ENCODE peak calls at places on chromosome 2, in four cellular contexts. One of them, this sample, is unnamed.

GRCh38 chr2:71548589-71549485 is 95.5 kb downstream of the DYSF start:
- DNase-seq in AG09319: peak
- DNase-seq in foreskin fibroblast: peak
- DNase-seq in WTC11: peak
- DNase-seq in this sample: peak

GRCh38 chr2:137023205-137023604 is 257.9 kb downstream of the THSD7B start:
- DNase-seq in WTC11: no peak
- DNase-seq in AG09319: no peak
- DNase-seq in foreskin fibroblast: no peak
- DNase-seq in this sample: no peak

GRCh38 chr2:36655456-36655855 is 41.1 kb upstream of the VIT start:
- DNase-seq in foreskin fibroblast: peak
- DNase-seq in AG09319: peak
- DNase-seq in WTC11: no peak
- DNase-seq in this sample: no peak

GRCh38 chr2:180416553-180417113 is 409.5 kb upstream of the CWC22 start:
- DNase-seq in foreskin fibroblast: no peak
- DNase-seq in AG09319: no peak
- DNase-seq in WTC11: no peak
- DNase-seq in this sample: no peak

GRCh38 chr2:9847140-9847539 is 3.9 kb downstream of the TAF1B start:
- DNase-seq in foreskin fibroblast: peak
- DNase-seq in AG09319: no peak
- DNase-seq in WTC11: no peak
- DNase-seq in this sample: no peak

GRCh38 chr2:85413592-85414421 is 3.6 kb upstream of the CAPG start:
- DNase-seq in AG09319: no peak
- DNase-seq in foreskin fibroblast: peak
- DNase-seq in WTC11: peak
- DNase-seq in this sample: peak

GRCh38 chr2:231671617-231672350 is 36.5 kb upstream of the PTMA start:
- DNase-seq in AG09319: no peak
- DNase-seq in foreskin fibroblast: no peak
- DNase-seq in WTC11: no peak
- DNase-seq in this sample: no peak

GRCh38 chr2:126368778-126369177 is 287.2 kb upstream of the GYPC start:
- DNase-seq in foreskin fibroblast: no peak
- DNase-seq in WTC11: no peak
- DNase-seq in AG09319: no peak
- DNase-seq in this sample: no peak

GRCh38 chr2:42100696-42101585 is 53.1 kb downstream of the PKDCC start:
- DNase-seq in AG09319: no peak
- DNase-seq in WTC11: peak
- DNase-seq in foreskin fibroblast: no peak
- DNase-seq in this sample: peak

GRCh38 chr2:46066116-46066515 is 231.1 kb upstream of the EPAS1 start:
- DNase-seq in foreskin fibroblast: no peak
- DNase-seq in WTC11: no peak
- DNase-seq in AG09319: no peak
- DNase-seq in this sample: no peak

DNA sequence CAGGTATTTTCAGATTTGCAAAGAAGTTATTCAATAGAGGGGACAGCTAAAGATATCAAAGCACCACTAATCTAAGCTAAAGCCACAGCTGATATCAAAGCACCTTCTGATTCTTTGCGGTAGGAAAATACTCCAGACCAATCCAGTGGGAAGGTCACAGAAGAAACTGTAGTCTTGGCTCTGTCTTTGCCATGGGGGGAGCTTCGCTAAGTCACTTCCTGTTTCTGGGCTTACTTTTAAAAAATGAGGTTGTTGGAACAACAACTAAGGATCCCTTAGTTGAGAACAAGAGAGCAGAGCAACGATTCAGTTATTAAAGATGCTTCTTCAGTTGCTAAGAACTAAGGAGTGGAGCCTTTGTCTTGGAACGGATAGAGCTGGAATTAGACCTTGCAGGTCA is 12.2 kb downstream of the LPIN1 start:
- DNase-seq in WTC11: no peak
- DNase-seq in foreskin fibroblast: no peak
- DNase-seq in AG09319: no peak
- DNase-seq in this sample: no peak
- TF ChIP-seq CTCF in WTC11: no peak
- TF ChIP-seq CTCF in foreskin fibroblast: no peak
- TF ChIP-seq CTCF in AG09319: no peak
- TF ChIP-seq CTCF in this sample: no peak

GRCh38 chr2:204662956-204663355 is 117.7 kb downstream of the PARD3B start:
- DNase-seq in foreskin fibroblast: no peak
- DNase-seq in WTC11: no peak
- DNase-seq in AG09319: no peak
- DNase-seq in this sample: no peak

GRCh38 chr2:204665771-204666170 is 120.5 kb downstream of the PARD3B start:
- DNase-seq in WTC11: no peak
- DNase-seq in foreskin fibroblast: no peak
- DNase-seq in AG09319: no peak
- DNase-seq in this sample: no peak

GRCh38 chr2:204664708-204665121 is 119.4 kb downstream of the PARD3B start:
- DNase-seq in AG09319: no peak
- DNase-seq in foreskin fibroblast: peak
- DNase-seq in WTC11: no peak
- DNase-seq in this sample: no peak

GRCh38 chr2:204663816-204664421 is 118.6 kb downstream of the PARD3B start:
- DNase-seq in AG09319: no peak
- DNase-seq in foreskin fibroblast: no peak
- DNase-seq in WTC11: no peak
- DNase-seq in this sample: no peak

DNA sequence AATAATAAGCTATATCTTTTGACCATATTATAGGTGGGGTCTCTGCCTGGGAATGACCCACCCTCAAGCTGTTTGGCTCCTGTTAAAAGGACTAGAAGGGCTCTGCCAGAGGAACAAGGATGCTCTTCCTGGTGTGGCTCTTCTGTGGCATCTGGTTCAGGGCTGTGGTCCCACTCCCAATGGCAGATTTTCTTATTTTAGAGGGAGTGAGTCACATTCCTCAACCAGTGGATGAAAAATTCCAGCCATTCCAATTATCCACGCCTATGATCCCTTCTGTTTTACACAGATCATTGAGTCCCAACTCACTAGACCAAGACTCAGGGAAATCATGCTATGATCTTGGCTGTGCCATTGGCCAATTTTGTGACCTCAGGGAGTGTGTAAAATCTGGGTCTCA is 120.0 kb downstream of the PARD3B start:
- DNase-seq in foreskin fibroblast: peak
- DNase-seq in AG09319: no peak
- DNase-seq in WTC11: no peak
- DNase-seq in this sample: no peak
- TF ChIP-seq CTCF in foreskin fibroblast: no peak
- TF ChIP-seq CTCF in AG09319: no peak
- TF ChIP-seq CTCF in WTC11: no peak
- TF ChIP-seq CTCF in this sample: no peak

DNA sequence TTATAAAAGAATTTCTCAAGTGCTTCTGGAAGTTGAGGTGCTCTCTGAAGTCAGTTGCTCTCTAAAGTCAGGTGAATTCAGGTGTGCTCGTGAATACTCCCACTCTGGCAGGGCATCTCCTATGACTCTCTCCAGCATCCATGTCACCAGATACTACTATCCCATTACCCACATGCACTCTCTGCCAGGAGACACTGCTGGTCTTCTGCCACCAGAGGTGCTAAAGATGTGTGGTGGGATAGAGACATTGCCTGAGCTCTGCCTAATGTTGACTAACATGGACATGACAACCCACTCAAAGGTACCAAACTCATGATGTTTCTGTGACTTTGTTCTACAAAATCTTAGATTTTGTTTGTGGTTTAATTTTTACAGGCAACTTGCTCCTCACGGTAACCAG is 106.4 kb upstream of the HNRNPA3 start:
- DNase-seq in WTC11: no peak
- DNase-seq in AG09319: no peak
- DNase-seq in foreskin fibroblast: no peak
- DNase-seq in this sample: no peak
- TF ChIP-seq CTCF in WTC11: no peak
- TF ChIP-seq CTCF in AG09319: no peak
- TF ChIP-seq CTCF in foreskin fibroblast: no peak
- TF ChIP-seq CTCF in this sample: peak

GRCh38 chr2:111618953-111619902 is 264.8 kb downstream of the ANAPC1 start:
- DNase-seq in WTC11: no peak
- DNase-seq in foreskin fibroblast: no peak
- DNase-seq in AG09319: no peak
- DNase-seq in this sample: no peak
- TF ChIP-seq CTCF in WTC11: no peak
- TF ChIP-seq CTCF in foreskin fibroblast: no peak
- TF ChIP-seq CTCF in AG09319: no peak
- TF ChIP-seq CTCF in this sample: no peak

GRCh38 chr2:143759455-143759854 is 630.2 kb downstream of the ARHGAP15 start:
- DNase-seq in foreskin fibroblast: no peak
- DNase-seq in AG09319: no peak
- DNase-seq in WTC11: peak
- DNase-seq in this sample: no peak
- TF ChIP-seq CTCF in foreskin fibroblast: no peak
- TF ChIP-seq CTCF in AG09319: no peak
- TF ChIP-seq CTCF in WTC11: no peak
- TF ChIP-seq CTCF in this sample: no peak

GRCh38 chr2:229408356-229408755 is 137.3 kb upstream of the PID1 start:
- DNase-seq in foreskin fibroblast: peak
- DNase-seq in WTC11: no peak
- DNase-seq in AG09319: peak
- DNase-seq in this sample: no peak
- TF ChIP-seq CTCF in foreskin fibroblast: no peak
- TF ChIP-seq CTCF in WTC11: no peak
- TF ChIP-seq CTCF in AG09319: no peak
- TF ChIP-seq CTCF in this sample: no peak

GRCh38 chr2:63023444-63023843 is 27.2 kb upstream of the OTX1 start:
- DNase-seq in AG09319: no peak
- DNase-seq in foreskin fibroblast: peak
- DNase-seq in WTC11: peak
- DNase-seq in this sample: peak
- TF ChIP-seq CTCF in AG09319: no peak
- TF ChIP-seq CTCF in foreskin fibroblast: no peak
- TF ChIP-seq CTCF in WTC11: peak
- TF ChIP-seq CTCF in this sample: no peak